ENCODE peak calls at places on chromosomes 2 and 18, in five cellular contexts. O, Y, S, Q and T are unnamed samples.

GRCh38 chr18:35953688-35954087 is 18.8 kb upstream of the RMP24 start:
- DNase-seq in O (no peak), Y (no peak), S (no peak), Q (no peak), T (no peak)

GRCh38 chr2:241300000-241300399 is 15.5 kb downstream of the HDLBP start:
- DNase-seq in O (no peak), Y (no peak), S (no peak), Q (no peak), T (no peak)

GRCh38 chr2:142857247-142858154 is 20.0 kb upstream of the KYNU start:
- DNase-seq in O (no peak), Y (peak; percentile 30), S (no peak), Q (no peak), T (no peak)

GRCh38 chr2:133817680-133818566 is 249.7 kb upstream of the NCKAP5 start:
- DNase-seq in O (no peak), Y (peak; percentile 100), S (no peak), Q (no peak), T (no peak)

GRCh38 chr2:109514857-109515256 is 98.9 kb downstream of the SEPTIN10 start:
- DNase-seq in O (no peak), Y (no peak), S (no peak), Q (no peak), T (no peak)

GRCh38 chr2:164388511-164388910 is 232.8 kb downstream of the GRB14 start:
- DNase-seq in O (no peak), Y (peak; percentile 96), S (peak; percentile 5), Q (peak; percentile 62), T (no peak)

GRCh38 chr2:230877131-230877736 is 12.5 kb downstream of the ITM2C start:
- DNase-seq in O (peak; percentile 60), Y (no peak), S (no peak), Q (no peak), T (peak; percentile 75)

GRCh38 chr2:162086904-162087303 is 12.9 kb upstream of the DPP4 start:
- DNase-seq in O (no peak), Y (peak; percentile 78), S (no peak), Q (no peak), T (no peak)

GRCh38 chr2:72935611-72935957 is 18.3 kb downstream of the EMX1 start:
- DNase-seq in O (no peak), Y (no peak), S (no peak), Q (no peak), T (no peak)

GRCh38 chr2:180240774-180241173 is 233.7 kb upstream of the CWC22 start:
- DNase-seq in O (no peak), Y (peak; percentile 12), S (no peak), Q (no peak), T (no peak)

GRCh38 chr18:48612917-48613316 is 74.1 kb downstream of the CTIF start:
- DNase-seq in O (no peak), Y (no peak), S (no peak), Q (no peak), T (no peak)

GRCh38 chr2:10405441-10405840 is 42.7 kb downstream of the ODC1 start:
- DNase-seq in O (peak; percentile 95), Y (peak; percentile 96), S (no peak), Q (no peak), T (no peak)

GRCh38 chr2:224210495-224211472 is 171.7 kb upstream of the SERPINE2 start:
- DNase-seq in O (no peak), Y (peak; percentile 47), S (no peak), Q (no peak), T (no peak)

GRCh38 chr18:60047556-60047955 is 147.8 kb downstream of the PMAIP1 start:
- DNase-seq in O (no peak), Y (peak; percentile 45), S (no peak), Q (no peak), T (no peak)

GRCh38 chr2:101517753-101518152 is 42.8 kb upstream of the RFX8 start:
- DNase-seq in O (no peak), Y (peak; percentile 82), S (no peak), Q (no peak), T (peak; percentile 45)

GRCh38 chr2:113173563-113174368 is at the start of gene PSD4:
- DNase-seq in O (peak; percentile 80), Y (no peak), S (no peak), Q (no peak), T (peak; percentile 70)

GRCh38 chr2:112216158-112216557 is 38.7 kb downstream of the ZC3H8 start:
- DNase-seq in O (no peak), Y (peak; percentile 9), S (peak; percentile 24), Q (no peak), T (peak; percentile 4)

GRCh38 chr2:182598626-182599025 is 117.4 kb upstream of the DNAJC10 start:
- DNase-seq in O (no peak), Y (peak; percentile 50), S (no peak), Q (no peak), T (no peak)

GRCh38 chr18:4108016-4108415 is 347.1 kb downstream of the DLGAP1 start:
- DNase-seq in O (no peak), Y (no peak), S (no peak), Q (no peak), T (no peak)

GRCh38 chr2:38633895-38634294 is 31.2 kb upstream of the HNRNPLL start:
- DNase-seq in O (no peak), Y (no peak), S (no peak), Q (no peak), T (no peak)

GRCh38 chr2:74694281-74694680 is 40.2 kb downstream of the SEMA4F start:
- DNase-seq in O (no peak), Y (no peak), S (no peak), Q (no peak), T (peak; percentile 47)
- H3K27ac ChIP-seq in O (no peak overlapping the region), Y (no peak overlapping the region), S (no peak overlapping the region), Q (no peak overlapping the region), T (no peak overlapping the region)

GRCh38 chr2:23669413-23670244 is 257.3 kb downstream of the ATAD2B start:
- DNase-seq in O (peak; percentile 78), Y (peak; percentile 23), S (no peak), Q (no peak), T (peak; percentile 53)

GRCh38 chr2:23668756-23669304 is 258.1 kb downstream of the ATAD2B start:
- DNase-seq in O (no peak), Y (no peak), S (no peak), Q (no peak), T (no peak)

GRCh38 chr2:23673082-23673481 is 253.8 kb downstream of the ATAD2B start:
- DNase-seq in O (no peak), Y (no peak), S (no peak), Q (no peak), T (no peak)

GRCh38 chr2:23666241-23667025 is 260.5 kb downstream of the ATAD2B start:
- DNase-seq in O (no peak), Y (no peak), S (no peak), Q (no peak), T (no peak)

DNA sequence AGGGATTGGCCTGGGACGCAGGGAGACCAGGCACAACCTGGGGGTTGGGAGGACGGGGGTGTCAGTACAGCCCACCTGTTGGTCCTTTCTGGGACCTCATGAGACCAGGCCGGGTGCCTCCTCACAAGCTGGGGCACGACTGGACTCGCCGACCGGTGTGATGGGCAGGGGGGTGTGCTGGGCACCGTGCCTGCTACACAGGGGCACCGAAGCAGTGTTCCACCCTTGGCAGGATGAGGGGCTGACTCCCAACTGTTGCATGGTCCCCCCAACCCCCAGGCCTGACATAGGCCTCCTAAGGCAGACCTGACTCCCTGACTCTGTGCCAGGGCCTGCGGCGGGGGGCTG is 256.7 kb downstream of the ATAD2B start:
- DNase-seq in O (no peak), Y (no peak), S (no peak), Q (no peak), T (no peak)
- H3K4me3 ChIP-seq in O (peak overlapping the region; percentile 4), Y (no peak overlapping the region), S (no peak overlapping the region), Q (peak overlapping the region; percentile 3), T (no peak overlapping the region)

GRCh38 chr2:39682078-39682477 is 16.4 kb downstream of the TMEM178A start:
- DNase-seq in O (no peak), Y (peak; percentile 14), S (no peak), Q (no peak), T (no peak)
- H3K4me1 ChIP-seq in O (peaks cover 2% of the 10 kb centered on the region), Y (no peaks in the 10 kb centered on the region), S (peaks cover 39% of the 10 kb centered on the region), Q (peaks cover 2% of the 10 kb centered on the region), T (no peaks in the 10 kb centered on the region)

DNA sequence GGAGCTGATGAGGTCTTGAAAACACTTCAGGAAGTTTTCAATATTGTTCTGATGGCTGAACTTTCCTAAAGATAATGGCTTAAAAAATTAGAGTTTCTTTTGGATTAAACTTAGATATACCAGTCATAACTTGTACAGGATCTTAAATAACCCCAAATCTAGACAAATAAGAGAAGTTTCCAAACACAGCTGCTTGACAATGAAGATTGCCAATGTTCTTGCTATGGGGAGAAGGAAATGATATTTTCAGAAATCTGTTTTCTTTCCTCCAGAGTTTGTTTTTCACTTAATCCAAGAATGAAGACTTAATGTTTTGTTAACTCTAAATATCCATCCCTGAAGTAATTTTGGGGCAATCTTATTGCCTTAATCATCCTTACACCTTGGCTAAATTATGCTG is 54.5 kb upstream of the SPTBN1 start:
- DNase-seq in O (no peak), Y (no peak), S (no peak), Q (no peak), T (no peak)
- H3K27ac ChIP-seq in O (peak overlapping the region; percentile 21), Y (no peak overlapping the region), S (no peak overlapping the region), Q (no peak overlapping the region), T (no peak overlapping the region)